ENCODE peak calls at places on chromosomes 16 and 17, in five cellular contexts. N, G, D, S and F are unnamed samples.
A peak's percentile ranks its signal among the peaks of the same experiment; 100 is the strongest.

GRCh38 chr17:50146927-50147640 is 3.4 kb downstream of the PPP1R9B start:
- DNase-seq in N (no peak), G (no peak), D (no peak), S (no peak), F (no peak)

GRCh38 chr17:50687200-50688066 is 20.3 kb downstream of the ANKRD40 start:
- DNase-seq in N (no peak), G (peak; percentile 74), D (no peak), S (no peak), F (no peak)

GRCh38 chr17:9816472-9816871 is 5.4 kb downstream of the GSG1L2 start:
- DNase-seq in N (no peak), G (no peak), D (no peak), S (no peak), F (no peak)

GRCh38 chr17:75783069-75783783 is 1.4 kb upstream of the UNK start:
- DNase-seq in N (no peak), G (no peak), D (peak; percentile 25), S (no peak), F (no peak)

GRCh38 chr16:21283521-21284289 is 5.6 kb upstream of the CRYM start:
- DNase-seq in N (no peak), G (peak; percentile 85), D (no peak), S (no peak), F (no peak)

GRCh38 chr16:70697601-70698170 is 11.8 kb upstream of the MTSS2 start:
- DNase-seq in N (no peak), G (no peak), D (no peak), S (no peak), F (no peak)

GRCh38 chr17:60790205-60790604 is 112.6 kb downstream of the BCAS3 start:
- DNase-seq in N (no peak), G (no peak), D (no peak), S (no peak), F (no peak)

GRCh38 chr17:39169101-39169500 is 3.1 kb upstream of the ARL5C start:
- DNase-seq in N (no peak), G (no peak), D (no peak), S (no peak), F (no peak)

GRCh38 chr16:14186007-14186953 is 115.2 kb downstream of the MRTFB start:
- DNase-seq in N (no peak), G (peak; percentile 62), D (peak; percentile 31), S (no peak), F (no peak)

GRCh38 chr16:84511180-84511800 is 6.8 kb upstream of the MEAK7 start:
- DNase-seq in N (peak; percentile 72), G (peak; percentile 87), D (no peak), S (peak; percentile 36), F (peak; percentile 79)

GRCh38 chr17:30222741-30223175 is 12.7 kb downstream of the SLC6A4 start:
- DNase-seq in N (no peak), G (no peak), D (no peak), S (no peak), F (no peak)

GRCh38 chr17:44177641-44178040 is 7.1 kb downstream of the ASB16 start:
- DNase-seq in N (no peak), G (no peak), D (no peak), S (no peak), F (no peak)

GRCh38 chr16:2819939-2820835 is 3.1 kb downstream of the PRSS21 start:
- DNase-seq in N (no peak), G (no peak), D (no peak), S (no peak), F (no peak)